ENCODE peak calls at places on chromosomes 16 and 17, in nine cellular contexts. J, S, F, A, Z, P, I, W and M are unnamed samples.

GRCh38 chr16:31181102-31181830 is 1.3 kb downstream of the FUS start:
- DNase-seq in I (no peak), W (no peak), P (no peak), S (no peak), J (no peak), A (no peak), Z (peak), F (peak), M (peak)

GRCh38 chr17:71975331-71975801 is 145.5 kb upstream of the SOX9 start:
- DNase-seq in W (peak), I (no peak), J (no peak), A (no peak), Z (peak), S (peak), P (no peak), F (peak), M (peak)

GRCh38 chr16:17194190-17194780 is 276.5 kb downstream of the XYLT1 start:
- DNase-seq in W (no peak), I (peak), J (no peak), S (no peak), Z (peak), F (peak), P (no peak), A (peak), M (no peak)

GRCh38 chr16:50396770-50397525 is 28.2 kb upstream of the BRD7 start:
- DNase-seq in J (peak), I (no peak), F (no peak), S (peak), P (peak), W (no peak), A (peak), Z (no peak), M (peak)

GRCh38 chr17:62089296-62089695 is 24.2 kb upstream of the MED13 start:
- DNase-seq in W (no peak), S (no peak), F (no peak), Z (no peak), A (no peak), I (no peak), P (no peak), J (no peak), M (no peak)

GRCh38 chr16:71929048-71929447 is 33.7 kb downstream of the IST1 start:
- DNase-seq in F (peak), W (no peak), S (peak), P (no peak), Z (no peak), A (no peak), J (no peak), I (no peak), M (no peak)

GRCh38 chr17:77440571-77440981 is 299.8 kb downstream of the SEC14L1 start:
- DNase-seq in S (no peak), F (no peak), J (no peak), W (no peak), P (no peak), I (no peak), A (no peak), Z (no peak), M (no peak)

GRCh38 chr17:81837641-81838040 is 2.8 kb upstream of the PPP1R27 start:
- DNase-seq in A (no peak), F (no peak), Z (no peak), S (no peak), P (no peak), J (no peak), I (no peak), W (no peak), M (no peak)

GRCh38 chr16:1474796-1475551 is at the start of gene CLCN7:
- DNase-seq in F (peak), J (peak), A (peak), W (peak), S (peak), I (peak), Z (peak), P (peak), M (peak)

DNA sequence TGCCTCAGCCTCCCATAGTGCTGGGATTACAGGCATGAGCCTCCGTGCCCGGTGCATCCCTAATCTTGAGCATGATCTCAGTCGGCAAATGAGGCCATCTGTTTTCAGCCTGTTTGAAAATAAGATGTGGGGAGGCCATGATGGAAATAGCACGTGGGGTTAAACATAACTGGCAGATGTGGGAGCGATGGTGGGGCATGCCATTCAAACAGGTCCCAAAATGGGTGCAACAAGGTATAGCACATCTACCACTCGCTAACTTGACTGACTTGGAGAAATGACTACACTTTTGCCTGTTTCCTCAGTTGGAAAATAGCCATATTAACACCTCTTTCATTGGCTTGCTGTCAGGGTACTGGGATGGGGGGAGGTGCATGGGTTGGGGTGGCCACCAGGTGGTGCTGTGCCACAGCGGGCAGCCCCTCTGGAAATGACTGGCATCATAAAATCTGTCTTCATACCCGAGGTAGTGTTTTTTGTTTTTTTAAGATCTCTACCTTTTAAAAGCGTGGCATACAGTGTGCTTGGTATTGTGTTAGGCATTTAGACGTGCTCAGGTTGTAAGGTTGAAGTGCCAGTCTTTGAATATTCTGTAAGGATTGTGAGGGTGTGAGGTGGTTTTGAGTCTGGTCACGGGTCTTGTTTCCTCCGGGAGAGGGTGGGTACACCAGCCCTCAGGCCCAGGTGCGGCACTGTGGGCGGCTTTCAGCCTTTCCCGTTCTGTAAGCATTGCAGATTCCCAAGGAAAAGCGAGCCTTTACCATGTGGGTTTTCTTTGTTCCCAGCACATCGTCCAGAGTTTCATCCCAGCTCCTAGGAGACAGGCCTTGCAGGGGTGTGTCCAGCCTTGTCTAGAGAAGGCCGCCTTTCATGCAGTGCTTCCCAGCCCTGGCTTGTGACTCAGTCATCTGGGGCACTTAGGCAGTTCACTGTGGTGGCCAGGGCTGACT is 2.9 kb upstream of the TTYH2 start:
- DNase-seq in F (peak), I (peak), A (peak), S (peak), J (peak), P (no peak), Z (peak), W (no peak), M (peak)
- TF ChIP-seq CTCF in F (peak), I (peak), A (peak), S (peak), J (peak), P (peak), Z (peak), W (peak), M (peak)

GRCh38 chr17:76369804-76370203 is 14.6 kb upstream of the SPHK1 start:
- DNase-seq in J (no peak), S (no peak), W (no peak), Z (no peak), P (no peak), I (peak), A (no peak), F (peak), M (no peak)
- H3K27ac ChIP-seq in J (no peak), S (peak), W (peak), Z (no peak), P (peak), I (peak), A (no peak), F (peak), M (peak)

DNA sequence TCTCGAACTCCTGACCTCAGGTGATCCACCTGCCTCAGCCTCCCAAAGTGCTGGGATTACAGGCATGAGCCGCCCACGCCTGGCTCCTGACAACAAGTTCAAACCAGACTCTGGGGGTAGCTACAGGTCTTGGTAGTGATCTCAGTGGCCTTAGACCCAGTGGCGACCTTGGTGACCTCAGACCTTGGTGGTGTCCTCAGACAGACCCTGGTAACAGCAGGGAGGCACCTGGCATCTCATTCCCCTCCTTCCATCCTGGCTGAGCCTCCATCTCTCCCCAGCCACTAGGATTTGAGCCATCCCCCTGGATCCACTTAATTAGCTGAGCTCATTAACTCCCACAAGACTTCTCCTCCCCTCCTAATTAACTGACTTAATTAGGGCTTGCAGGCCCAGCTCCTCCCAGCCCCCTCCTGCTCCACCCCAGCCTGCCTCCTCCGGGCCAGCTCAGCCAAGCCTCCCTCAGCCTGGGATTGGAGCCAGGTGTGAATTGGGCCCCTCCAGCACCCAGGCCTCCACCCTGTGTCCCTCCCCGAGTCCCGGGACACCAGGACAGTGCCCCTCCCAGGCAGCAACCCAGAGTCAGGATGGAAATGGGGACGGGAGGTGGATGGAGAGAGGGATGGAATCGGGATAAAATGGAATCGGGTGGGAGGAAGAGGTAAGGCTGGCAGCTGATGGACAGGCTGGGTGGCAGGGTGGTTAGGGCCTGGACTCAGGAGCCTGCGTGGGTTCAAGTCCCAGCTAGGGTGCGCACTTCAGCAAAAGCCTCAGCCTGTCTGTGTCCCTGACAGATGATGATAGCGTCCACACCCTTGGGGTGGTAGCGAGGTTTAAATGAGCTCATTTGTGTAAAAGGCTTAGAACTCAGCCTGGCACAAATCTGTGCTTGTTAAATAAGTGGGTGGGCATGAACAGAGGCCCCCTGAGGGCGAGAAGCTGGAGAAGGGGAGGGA is 11.2 kb upstream of the SBK1 start:
- DNase-seq in Z (no peak), P (no peak), W (no peak), F (no peak), A (no peak), I (no peak), S (no peak), J (no peak), M (no peak)
- TF ChIP-seq CTCF in Z (no peak), P (peak), W (no peak), F (no peak), A (no peak), I (no peak), S (no peak), J (no peak), M (no peak)

DNA sequence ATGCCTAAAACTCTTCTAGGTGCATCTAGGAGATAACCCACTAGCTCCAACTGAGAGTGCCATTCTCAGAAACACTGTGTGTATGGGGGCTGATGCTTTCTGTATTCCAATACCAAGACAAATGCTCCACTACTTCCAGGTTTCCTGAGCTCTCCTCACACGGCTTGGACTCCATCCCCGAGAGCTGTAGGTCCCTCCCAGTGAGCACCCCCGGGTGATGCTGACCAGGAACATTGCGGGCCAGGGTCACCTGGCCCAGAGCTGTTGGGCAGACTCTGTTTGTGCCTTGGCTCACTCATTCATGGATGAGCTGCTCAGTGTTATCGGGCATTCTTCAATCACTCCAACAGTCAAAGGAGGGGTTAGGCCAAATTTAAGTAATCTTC is 7.0 kb downstream of the CUEDC1 start:
- DNase-seq in W (no peak), F (no peak), S (no peak), A (no peak), P (no peak), J (no peak), Z (peak), I (no peak), M (no peak)
- H3K27ac ChIP-seq in W (peak), F (peak), S (peak), A (peak), P (peak), J (peak), Z (peak), I (peak), M (peak)

GRCh38 chr17:44110823-44111633 is 12.4 kb downstream of the HDAC5 start:
- DNase-seq in S (peak), I (peak), P (peak), W (peak), F (peak), J (peak), A (no peak), Z (peak), M (peak)
- TF ChIP-seq CTCF in S (peak), I (no peak), P (peak), W (no peak), F (no peak), J (no peak), A (no peak), Z (no peak), M (no peak)

DNA sequence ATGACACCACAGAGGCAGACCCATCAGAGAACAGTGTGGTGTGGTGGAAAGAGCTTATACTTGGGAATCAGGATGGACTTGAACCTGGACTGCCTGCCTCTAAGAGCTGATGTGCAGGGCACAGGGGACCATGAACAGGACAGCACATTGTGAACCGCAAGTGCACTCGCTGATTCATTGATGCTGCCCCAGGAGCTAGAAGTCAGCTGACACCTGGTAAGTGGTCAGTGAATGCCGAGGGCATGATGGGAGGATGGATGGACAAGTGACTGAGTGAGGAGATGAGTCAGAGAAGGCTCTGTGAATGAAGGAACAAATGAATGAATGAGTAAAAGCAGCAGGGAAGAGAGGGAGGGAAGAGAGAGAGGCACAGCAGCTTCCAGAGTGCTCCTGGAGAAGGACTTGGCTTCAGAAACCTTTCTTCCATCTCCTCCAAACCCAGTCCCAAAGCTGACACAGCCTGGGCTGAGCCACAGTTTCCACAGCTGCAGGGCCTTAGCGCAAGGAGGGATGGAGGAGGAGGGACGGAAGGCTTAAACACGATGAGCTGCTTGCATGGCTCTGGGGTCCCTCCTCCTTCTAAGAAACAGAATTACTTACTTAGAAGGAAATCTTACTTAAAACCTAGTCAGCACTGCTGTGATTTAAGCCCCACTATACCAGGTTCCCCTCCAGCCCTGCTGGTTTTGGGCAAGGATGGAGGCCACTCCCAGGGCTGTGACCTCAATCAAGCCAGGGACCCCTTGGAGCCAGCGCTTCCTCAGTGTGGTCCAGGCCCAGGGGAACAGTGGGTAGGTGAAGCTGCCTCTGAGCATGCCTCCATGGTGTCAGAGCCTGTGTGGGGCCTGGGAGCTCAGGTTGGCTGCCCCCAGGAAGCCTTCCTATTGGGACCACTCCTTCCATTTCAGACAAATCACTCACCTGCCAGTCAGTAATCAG is 184.6 kb downstream of the TMEM132E start:
- DNase-seq in J (no peak), P (no peak), S (no peak), F (no peak), A (no peak), I (no peak), Z (no peak), W (peak), M (no peak)
- H3K27ac ChIP-seq in J (no peak), P (no peak), S (no peak), F (no peak), A (no peak), I (no peak), Z (no peak), W (no peak), M (no peak)

GRCh38 chr17:4263282-4264215 is at the start of gene ANKFY1:
- DNase-seq in W (peak), P (peak), Z (peak), S (peak), F (peak), J (peak), I (peak), A (peak), M (peak)
- TF ChIP-seq CTCF in W (no peak), P (peak), Z (peak), S (peak), F (peak), J (no peak), I (peak), A (no peak), M (no peak)

GRCh38 chr17:70270554-70270953 is 101.2 kb downstream of the KCNJ2 start:
- DNase-seq in I (no peak), J (no peak), F (no peak), A (no peak), S (no peak), P (no peak), W (no peak), Z (no peak), M (no peak)

GRCh38 chr17:70271672-70272071 is 102.3 kb downstream of the KCNJ2 start:
- DNase-seq in A (no peak), F (no peak), Z (no peak), P (peak), S (no peak), I (no peak), J (no peak), W (no peak), M (peak)

GRCh38 chr17:70268383-70268782 is 99.1 kb downstream of the KCNJ2 start:
- DNase-seq in Z (no peak), S (no peak), A (no peak), W (no peak), F (no peak), J (no peak), I (no peak), P (no peak), M (no peak)

GRCh38 chr17:70274255-70274654 is 104.9 kb downstream of the KCNJ2 start:
- DNase-seq in J (no peak), S (no peak), P (no peak), I (no peak), A (no peak), Z (no peak), W (no peak), F (no peak), M (no peak)

DNA sequence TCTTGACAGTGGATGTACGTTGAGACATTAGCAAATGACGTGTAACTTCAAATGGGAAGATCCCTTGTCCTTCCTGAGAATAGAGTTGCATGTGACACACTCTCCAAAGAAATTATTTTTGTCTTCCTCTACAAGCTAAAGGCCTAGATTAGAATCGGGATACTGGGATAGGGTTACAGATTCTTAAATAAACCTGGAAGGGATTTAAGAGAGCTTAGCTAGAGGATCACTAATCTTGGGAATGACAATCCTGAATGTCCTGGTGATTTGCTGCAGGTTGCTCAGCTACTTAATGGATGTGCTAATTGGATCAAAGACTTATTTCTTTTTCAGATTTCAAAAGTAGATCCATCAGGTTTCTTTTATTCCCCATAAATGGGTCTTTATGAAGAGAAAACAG is 101.9 kb downstream of the KCNJ2 start:
- DNase-seq in Z (no peak), W (no peak), A (no peak), F (no peak), I (no peak), S (no peak), P (no peak), J (no peak), M (no peak)
- H3K27ac ChIP-seq in Z (no peak), W (no peak), A (no peak), F (no peak), I (no peak), S (no peak), P (no peak), J (no peak), M (no peak)